ENCODE peak calls at places on chromosome 20, in five cellular contexts. C is MM.1S, J is HCT116, W is GM23338, S is hepatocyte. I is an unnamed sample.

GRCh38 chr20:62651285-62652021 is 9.2 kb downstream of the SLCO4A1 start:
- DNase-seq in C (peak; percentile 96), J (no peak), S (peak; percentile 65), W (peak; percentile 39), I (no peak)

GRCh38 chr20:33415948-33416347 is 14.6 kb upstream of the CDK5RAP1 start:
- DNase-seq in S (no peak), J (no peak), C (peak; percentile 35), W (peak; percentile 75), I (peak; percentile 44)

GRCh38 chr20:46544576-46544975 is 5.9 kb downstream of the OCSTAMP start:
- DNase-seq in C (peak; percentile 45), W (no peak), J (no peak), S (no peak), I (no peak)

GRCh38 chr20:56690531-56691175 is 61.5 kb downstream of the TFAP2C start:
- DNase-seq in W (no peak), C (peak; percentile 36), S (no peak), J (no peak), I (peak; percentile 53)

GRCh38 chr20:62918830-62919229 is 7.5 kb downstream of the DIDO1 start:
- DNase-seq in C (no peak), S (no peak), W (no peak), J (no peak), I (no peak)

GRCh38 chr20:63453029-63453523 is 19.4 kb downstream of the KCNQ2 start:
- DNase-seq in S (no peak), J (no peak), C (no peak), W (peak; percentile 48), I (peak; percentile 29)

GRCh38 chr20:39036851-39037250 is 74.7 kb downstream of the DHX35 start:
- DNase-seq in S (no peak), C (no peak), W (no peak), J (no peak), I (no peak)

GRCh38 chr20:23161244-23161875 is 75.2 kb upstream of the CD93 start:
- DNase-seq in C (no peak), J (no peak), S (no peak), W (no peak), I (no peak)

GRCh38 chr20:24675651-24676352 is 206.4 kb downstream of the SYNDIG1 start:
- DNase-seq in W (no peak), C (no peak), J (no peak), S (no peak), I (no peak)

GRCh38 chr20:58584881-58585752 is 66.0 kb upstream of the STX16 start:
- DNase-seq in J (no peak), W (peak; percentile 25), C (no peak), S (no peak), I (no peak)

GRCh38 chr20:33668087-33668790 is 1.5 kb downstream of the ACTL10 start:
- DNase-seq in W (peak; percentile 91), C (no peak), J (no peak), S (peak; percentile 82), I (no peak)

GRCh38 chr20:46491354-46491753 is 22.0 kb downstream of the ZNF334 start:
- DNase-seq in C (no peak), J (no peak), S (no peak), W (no peak), I (no peak)

GRCh38 chr20:19027971-19028370 is 184.5 kb upstream of the SLC24A3 start:
- DNase-seq in C (no peak), J (no peak), W (no peak), S (no peak), I (no peak)

GRCh38 chr20:1825492-1825891 is 69.7 kb upstream of the SIRPA start:
- DNase-seq in W (no peak), C (no peak), S (no peak), J (no peak), I (no peak)

GRCh38 chr20:53940883-53941546 is 129.4 kb downstream of the BCAS1 start:
- DNase-seq in S (no peak), C (peak; percentile 56), J (no peak), W (peak; percentile 51), I (peak; percentile 91)

GRCh38 chr20:43662943-43663655 is 3.8 kb upstream of the MYBL2 start:
- DNase-seq in C (no peak), W (no peak), S (peak; percentile 58), J (no peak), I (peak; percentile 78)

GRCh38 chr20:43681468-43681942 is 14.6 kb downstream of the MYBL2 start:
- DNase-seq in C (peak; percentile 82), J (no peak), W (peak; percentile 26), S (no peak), I (no peak)

GRCh38 chr20:53950031-53950430 is 120.4 kb downstream of the BCAS1 start:
- DNase-seq in S (no peak), C (no peak), W (no peak), J (no peak), I (no peak)

GRCh38 chr20:57826731-57827287 is 117.0 kb upstream of the PMEPA1 start:
- DNase-seq in J (no peak), S (no peak), W (no peak), C (no peak), I (no peak)

GRCh38 chr20:2820896-2821869 is 5.0 kb downstream of the TMEM239 start:
- DNase-seq in C (no peak), W (peak; percentile 64), S (no peak), J (no peak), I (no peak)

GRCh38 chr20:7601431-7601830 is 338.8 kb downstream of the HAO1 start:
- DNase-seq in C (no peak), S (no peak), J (no peak), W (no peak), I (no peak)

GRCh38 chr20:40416274-40416673 is 272.8 kb downstream of the MAFB start:
- DNase-seq in J (no peak), C (no peak), S (no peak), W (no peak), I (peak; percentile 2)

GRCh38 chr20:13723015-13723414 is 61.7 kb downstream of the ESF1 start:
- DNase-seq in J (no peak), C (no peak), S (no peak), W (no peak), I (no peak)

GRCh38 chr20:19074828-19075516 is 137.5 kb upstream of the SLC24A3 start:
- DNase-seq in C (peak; percentile 73), J (no peak), S (no peak), W (no peak), I (peak; percentile 66)

GRCh38 chr20:7106910-7107309 is 339.4 kb downstream of the BMP2 start:
- DNase-seq in J (no peak), C (no peak), S (no peak), W (no peak), I (no peak)

GRCh38 chr20:43942661-43943285 is 28.1 kb downstream of the TOX2 start:
- DNase-seq in W (no peak), J (peak; percentile 21), C (peak; percentile 83), S (no peak), I (peak; percentile 72)

GRCh38 chr20:19777981-19778380 is 19.9 kb downstream of the RIN2 start:
- DNase-seq in C (no peak), W (no peak), J (no peak), S (no peak), I (no peak)

GRCh38 chr20:12966468-12967085 is 42.2 kb upstream of the SPTLC3 start:
- DNase-seq in C (peak; percentile 37), W (peak; percentile 17), J (no peak), S (peak; percentile 60), I (peak; percentile 75)

GRCh38 chr20:438581-439469 is 23.5 kb downstream of the TBC1D20 start:
- DNase-seq in C (peak; percentile 91), J (no peak), S (no peak), W (no peak), I (no peak)

GRCh38 chr20:1108437-1108920 is 9.9 kb upstream of the PSMF1 start:
- DNase-seq in S (peak; percentile 67), C (peak; percentile 60), W (peak; percentile 82), J (peak; percentile 26), I (peak; percentile 64)

GRCh38 chr20:53195882-53196610 is 223.9 kb downstream of the TSHZ2 start:
- DNase-seq in J (no peak), C (no peak), W (no peak), S (no peak), I (no peak)

GRCh38 chr20:15252289-15252688 is 914.9 kb upstream of the FLRT3 start:
- DNase-seq in J (no peak), W (no peak), S (no peak), C (no peak), I (no peak)
- TF ChIP-seq EZH2phosphoT487 in J (no peak), W (no peak), S (no peak), C (no peak), I (no peak)

GRCh38 chr20:17969276-17969883 is 562 bp downstream of the MGME1 start:
- DNase-seq in W (peak; percentile 57), J (no peak), S (peak; percentile 39), C (peak; percentile 45), I (peak; percentile 51)

GRCh38 chr20:17968366-17969275 is at the start of the genes MGME1 and SNX5:
- DNase-seq in W (peak; percentile 99), J (peak; percentile 99), S (peak; percentile 99), C (peak; percentile 100), I (peak; percentile 100)

GRCh38 chr20:17972121-17972520 is 3.3 kb downstream of the MGME1 start:
- DNase-seq in W (no peak), J (no peak), C (no peak), S (no peak), I (peak; percentile 25)

GRCh38 chr20:17969884-17970409 is 1.1 kb downstream of the MGME1 start:
- DNase-seq in J (no peak), S (peak; percentile 54), W (peak; percentile 39), C (peak; percentile 77), I (peak; percentile 64)

GRCh38 chr20:17971571-17972013 is 2.8 kb downstream of the MGME1 start:
- DNase-seq in S (no peak), W (peak; percentile 80), C (peak; percentile 61), J (no peak), I (peak; percentile 46)
- TF ChIP-seq EZH2phosphoT487 in S (no peak), W (no peak), C (no peak), J (no peak), I (no peak)

GRCh38 chr20:59705651-59706101 is 101.3 kb downstream of the PHACTR3 start:
- DNase-seq in J (no peak), C (no peak), S (no peak), W (peak; percentile 47), I (no peak)

GRCh38 chr20:59703046-59703445 is 98.7 kb downstream of the PHACTR3 start:
- DNase-seq in C (no peak), J (no peak), S (no peak), W (no peak), I (peak; percentile 31)

GRCh38 chr20:59698598-59698997 is 94.3 kb downstream of the PHACTR3 start:
- DNase-seq in S (no peak), J (no peak), W (no peak), C (no peak), I (no peak)

GRCh38 chr20:59697082-59697481 is 92.7 kb downstream of the PHACTR3 start:
- DNase-seq in W (no peak), J (no peak), S (no peak), C (no peak), I (no peak)

GRCh38 chr20:59701236-59701635 is 96.9 kb downstream of the PHACTR3 start:
- DNase-seq in J (no peak), S (no peak), C (no peak), W (no peak), I (no peak)
- TF ChIP-seq EZH2phosphoT487 in J (no peak), S (no peak), C (no peak), W (no peak), I (no peak)

DNA sequence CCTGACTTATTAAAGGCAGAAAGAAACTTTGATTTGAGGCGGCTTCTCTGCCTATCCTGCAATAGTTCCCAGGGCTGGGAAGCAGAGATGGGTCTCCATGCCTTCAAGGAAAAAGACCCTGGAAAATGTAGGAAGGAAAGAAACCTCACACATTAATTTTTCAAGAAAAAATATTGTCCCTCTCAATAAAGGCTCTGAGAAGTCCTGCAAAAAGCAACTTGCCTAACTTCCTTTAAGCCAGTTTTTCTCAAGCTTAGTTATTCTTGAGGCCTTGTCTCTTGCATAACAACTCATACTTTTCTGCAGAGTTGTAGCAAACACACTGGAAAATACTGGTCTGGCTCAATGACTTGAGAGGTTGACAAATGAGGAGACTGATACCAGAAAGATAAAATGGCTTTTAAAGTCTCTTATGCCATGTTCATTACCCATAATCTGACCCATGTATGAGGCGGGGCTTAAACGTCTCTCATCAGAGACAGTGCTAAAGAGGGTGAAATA is 82.1 kb upstream of the KCNG1 start:
- DNase-seq in C (no peak), J (no peak), W (no peak), S (no peak), I (no peak)
- TF ChIP-seq EZH2phosphoT487 in C (no peak), J (no peak), W (no peak), S (no peak), I (no peak)

I was measured in PC-3.